ENCODE peak calls at places on chromosomes 5 and 9, in four cellular contexts. Y, G, I and P are unnamed samples.

GRCh38 chr5:43066231-43066798 is 26.2 kb upstream of the ANXA2R start:
- DNase-seq in I (peak), Y (peak), G (peak), P (peak)

GRCh38 chr9:129509508-129509907 is 111.4 kb downstream of the C9orf50 start:
- DNase-seq in G (no peak), Y (no peak), I (no peak), P (no peak)

GRCh38 chr5:78779771-78780616 is 131.4 kb upstream of the LHFPL2 start:
- DNase-seq in I (no peak), Y (no peak), G (no peak), P (no peak)

GRCh38 chr5:54455413-54456157 is at the start of gene HSPB3:
- DNase-seq in G (no peak), I (no peak), Y (no peak), P (no peak)

GRCh38 chr5:143217065-143217803 is 186.3 kb downstream of the NR3C1 start:
- DNase-seq in G (no peak), Y (no peak), I (peak), P (no peak)

GRCh38 chr5:68250662-68251298 is 35.2 kb downstream of the PIK3R1 start:
- DNase-seq in G (no peak), I (no peak), Y (no peak), P (no peak)

GRCh38 chr5:161311965-161312364 is 234.6 kb downstream of the GABRB2 start:
- DNase-seq in I (no peak), G (no peak), Y (no peak), P (no peak)

GRCh38 chr5:33423018-33423630 is 17.6 kb upstream of the TARS1 start:
- DNase-seq in G (no peak), I (peak), Y (no peak), P (no peak)

GRCh38 chr9:5951686-5952211 is 61.1 kb downstream of the MLANA start:
- DNase-seq in I (no peak), Y (no peak), G (no peak), P (no peak)

GRCh38 chr9:77927265-77927664 is 104.3 kb downstream of the GNAQ start:
- DNase-seq in G (no peak), Y (no peak), I (no peak), P (no peak)

GRCh38 chr9:34646211-34647083 is at the start of gene GALT:
- DNase-seq in I (peak), G (peak), Y (no peak), P (peak)

GRCh38 chr9:77163889-77164288 is 13.4 kb upstream of the VPS13A start:
- DNase-seq in G (no peak), I (no peak), Y (no peak), P (no peak)

GRCh38 chr5:124257048-124257447 is 489.4 kb downstream of the ZNF608 start:
- DNase-seq in Y (no peak), G (no peak), I (no peak), P (no peak)

GRCh38 chr5:107929080-107929479 is 258.3 kb upstream of the EFNA5 start:
- DNase-seq in I (no peak), Y (no peak), G (no peak), P (no peak)

GRCh38 chr5:127011151-127011550 is 19.2 kb downstream of the MARCHF3 start:
- DNase-seq in G (no peak), I (no peak), Y (no peak), P (no peak)

GRCh38 chr5:62068554-62068953 is 237.5 kb upstream of the KIF2A start:
- DNase-seq in Y (no peak), I (no peak), G (no peak), P (no peak)

DNA sequence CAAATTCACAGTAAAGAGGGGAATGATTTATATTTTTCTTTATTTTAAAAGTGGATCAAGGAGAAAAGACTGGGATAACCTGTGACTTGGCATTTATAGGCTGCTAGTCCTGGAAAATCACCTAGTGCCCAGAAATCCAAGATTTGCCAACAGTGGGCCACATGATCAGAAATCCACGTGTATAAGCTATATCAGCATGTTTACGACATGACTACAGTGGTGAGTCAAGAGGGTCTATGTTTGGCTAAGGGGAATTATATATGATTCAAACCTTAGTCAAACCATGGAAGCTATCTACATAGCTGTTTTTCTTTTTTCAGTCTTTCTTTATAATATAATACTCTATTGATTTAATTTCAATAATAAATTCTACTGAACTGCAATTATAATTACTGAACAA is 14.3 kb downstream of the HACD4 start:
- DNase-seq in I (no peak), G (no peak), Y (no peak), P (no peak)
- TF ChIP-seq CBFB in I (no peak), G (no peak), Y (no peak), P (no peak)

GRCh38 chr5:152560508-152561137 is 155.5 kb upstream of the NMUR2 start:
- DNase-seq in Y (no peak), I (peak), G (peak), P (peak)

GRCh38 chr5:152551061-152551460 is 146.0 kb upstream of the NMUR2 start:
- DNase-seq in G (no peak), I (no peak), Y (no peak), P (no peak)

DNA sequence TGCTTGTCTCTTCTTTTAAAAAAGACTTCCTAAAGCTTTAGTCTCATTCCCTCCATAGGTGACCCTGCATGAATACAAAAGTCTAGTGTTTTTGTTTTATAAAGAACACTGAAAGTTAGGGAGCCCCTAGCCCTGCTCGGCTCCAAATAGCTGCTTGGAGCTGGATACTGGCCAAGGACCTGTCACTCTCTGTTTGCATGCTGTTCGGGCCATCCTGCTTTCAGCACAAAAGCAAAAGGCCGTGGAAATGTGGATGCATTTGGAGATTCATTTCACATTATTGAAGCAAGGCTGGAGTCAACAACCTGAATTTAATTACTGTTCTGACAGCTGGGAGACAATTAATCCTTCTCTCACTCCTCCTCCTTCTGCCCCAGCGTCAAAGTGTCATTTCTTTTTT is 151.7 kb upstream of the NMUR2 start:
- DNase-seq in G (no peak), I (no peak), Y (no peak), P (no peak)
- TF ChIP-seq CBFB in G (no peak), I (no peak), Y (no peak), P (no peak)

DNA sequence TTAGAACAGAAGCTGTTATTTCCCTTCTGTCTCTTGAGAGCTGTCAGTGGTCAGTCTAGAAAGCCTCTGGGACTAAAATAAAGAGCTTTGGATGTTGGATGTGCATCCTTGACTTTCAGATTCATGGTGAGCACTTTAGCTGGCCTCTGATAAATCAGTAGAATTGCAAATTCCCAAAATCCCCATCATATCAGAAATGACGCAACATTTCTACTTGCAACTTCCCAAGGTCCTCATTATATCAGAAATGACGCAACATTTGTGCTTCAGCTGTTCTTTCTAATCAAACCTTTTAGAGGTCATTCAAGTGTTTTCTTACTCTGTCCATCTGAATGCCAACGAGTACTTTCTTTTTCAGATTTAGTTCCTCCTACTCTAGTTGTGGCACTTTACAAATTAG is 167.3 kb upstream of the MOCS2 start:
- DNase-seq in Y (no peak), G (no peak), I (no peak), P (no peak)
- TF ChIP-seq CBFB in Y (no peak), G (no peak), I (no peak), P (no peak)

DNA sequence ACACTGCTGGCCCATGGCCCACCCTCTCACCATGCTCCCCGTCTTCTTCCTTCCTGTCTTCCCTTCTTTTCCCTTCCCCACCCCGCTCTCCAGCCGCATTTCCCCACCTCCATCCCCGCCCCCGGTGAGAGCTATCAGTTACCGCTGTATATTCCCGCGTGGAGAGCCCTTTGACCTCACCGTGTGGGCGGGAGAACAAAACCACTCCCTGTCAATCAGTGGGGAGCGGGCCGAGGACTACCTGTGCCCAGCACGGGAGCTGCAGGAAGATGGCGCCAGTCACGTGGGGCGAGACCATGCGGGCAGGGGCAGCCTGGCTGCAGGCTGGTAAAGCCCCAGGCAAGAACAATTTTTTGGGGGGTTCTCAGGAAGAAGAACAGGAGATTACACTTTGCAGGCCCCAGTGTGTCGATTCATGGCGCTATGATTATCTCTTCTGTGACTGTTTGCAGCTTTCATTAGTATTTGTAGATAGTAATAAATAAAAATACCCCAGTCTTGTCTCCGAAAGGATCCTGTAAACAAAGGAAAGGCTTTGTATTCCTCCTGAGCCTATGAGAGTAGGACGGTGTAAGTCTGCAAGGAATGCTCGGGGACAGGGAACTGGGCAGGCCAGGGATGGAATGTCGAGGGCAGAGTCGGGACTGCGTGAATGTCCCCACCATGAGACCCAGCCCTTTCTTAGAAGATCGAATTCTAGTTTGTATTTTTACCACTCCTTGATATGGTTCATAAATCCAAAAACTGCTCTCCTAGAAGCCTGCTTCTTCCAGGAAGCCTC is 14.8 kb upstream of the DMRT1 start:
- DNase-seq in Y (no peak), G (peak), I (no peak), P (peak)
- TF ChIP-seq CBFB in Y (no peak), G (no peak), I (no peak), P (no peak)

GRCh38 chr9:982660-983240 is 6.3 kb downstream of the DMRT3 start:
- DNase-seq in G (no peak), I (no peak), Y (no peak), P (no peak)
- TF ChIP-seq CBFB in G (no peak), I (no peak), Y (no peak), P (no peak)

GRCh38 chr5:140162275-140162674 is 12.7 kb upstream of the CYSTM1 start:
- DNase-seq in Y (no peak), G (no peak), I (no peak), P (no peak)
- TF ChIP-seq CBFB in Y (no peak), G (no peak), I (no peak), P (no peak)

GRCh38 chr9:80501635-80502034 is 929.9 kb downstream of the TLE4 start:
- DNase-seq in I (no peak), Y (no peak), G (no peak), P (no peak)

GRCh38 chr9:80503692-80504400 is 932.1 kb downstream of the TLE4 start:
- DNase-seq in Y (no peak), I (no peak), G (no peak), P (no peak)

GRCh38 chr9:80500300-80500699 is 928.5 kb downstream of the TLE4 start:
- DNase-seq in I (no peak), G (no peak), Y (no peak), P (no peak)

GRCh38 chr9:80496901-80497565 is 925.3 kb downstream of the TLE4 start:
- DNase-seq in G (no peak), Y (no peak), I (no peak), P (no peak)

DNA sequence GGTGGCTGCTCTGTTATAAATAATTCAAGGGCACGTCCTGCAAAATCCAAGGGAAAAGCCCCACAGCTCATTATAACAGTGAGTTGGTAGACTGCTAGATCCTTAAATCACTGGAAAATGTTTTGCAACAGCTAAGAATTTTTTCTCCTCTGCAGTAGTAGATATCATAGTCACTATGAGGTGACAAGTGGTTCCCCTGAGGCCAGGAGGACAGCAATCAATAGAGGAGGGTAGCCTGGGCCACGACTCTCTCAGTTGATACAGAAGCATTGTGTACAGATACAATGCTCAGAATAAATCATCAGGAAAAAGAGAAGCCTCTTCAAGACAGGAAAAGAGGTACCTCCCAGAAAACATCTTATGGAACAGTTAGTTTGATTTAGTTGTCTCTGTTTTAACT is 926.4 kb downstream of the TLE4 start:
- DNase-seq in G (no peak), Y (no peak), I (no peak), P (no peak)
- TF ChIP-seq CBFB in G (no peak), Y (no peak), I (no peak), P (no peak)

DNA sequence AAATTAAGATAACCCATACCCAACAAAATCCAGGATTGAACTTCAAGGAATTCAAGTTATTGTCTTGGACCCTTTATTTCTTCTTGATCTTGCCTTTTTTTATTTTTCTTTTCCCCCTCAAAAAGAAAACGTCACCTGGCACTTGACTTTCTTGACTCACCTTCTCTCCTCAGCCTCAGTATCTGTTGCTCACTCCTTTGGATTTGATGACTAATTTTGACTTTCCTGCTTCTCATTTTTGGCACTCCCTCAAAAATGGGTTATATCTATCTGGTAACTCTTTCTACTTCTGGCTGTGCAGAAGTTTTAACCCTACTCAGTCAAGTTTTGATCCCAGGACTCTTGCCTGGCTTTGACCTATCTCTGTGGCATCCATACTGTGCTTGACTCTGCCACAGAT is 66.6 kb upstream of the SPATA31D4 start:
- DNase-seq in I (no peak), G (no peak), Y (no peak), P (no peak)
- TF ChIP-seq CBFB in I (no peak), G (no peak), Y (no peak), P (no peak)